ENCODE peak calls at places on chromosomes 3 and 15, in ten cellular contexts. One of them, this sample, is unnamed.

GRCh38 chr3:10187944-10188343 is 23.2 kb downstream of the IRAK2 start:
- DNase-seq in HT1080: no peak
- DNase-seq in memory B cell: no peak
- DNase-seq in GM03348: no peak
- DNase-seq in AG08396: no peak
- DNase-seq in colonic mucosa: no peak
- DNase-seq in T-helper 17 cell: no peak
- DNase-seq in endothelial cell: no peak
- DNase-seq in mesothelial cell of epicardium: no peak
- DNase-seq in fibroblast of the aortic adventitia: no peak
- DNase-seq in this sample: no peak

GRCh38 chr15:26260517-26261133 is 397.5 kb upstream of the ATP10A start:
- DNase-seq in HT1080: peak
- DNase-seq in memory B cell: peak
- DNase-seq in GM03348: peak
- DNase-seq in AG08396: peak
- DNase-seq in colonic mucosa: no peak
- DNase-seq in T-helper 17 cell: no peak
- DNase-seq in endothelial cell: peak
- DNase-seq in mesothelial cell of epicardium: peak
- DNase-seq in fibroblast of the aortic adventitia: peak
- DNase-seq in this sample: no peak

GRCh38 chr3:140164922-140165590 is 230.1 kb downstream of the CLSTN2 start:
- DNase-seq in HT1080: peak
- DNase-seq in memory B cell: no peak
- DNase-seq in GM03348: no peak
- DNase-seq in AG08396: no peak
- DNase-seq in colonic mucosa: no peak
- DNase-seq in T-helper 17 cell: no peak
- DNase-seq in endothelial cell: no peak
- DNase-seq in mesothelial cell of epicardium: no peak
- DNase-seq in fibroblast of the aortic adventitia: no peak
- DNase-seq in this sample: no peak

GRCh38 chr3:40258555-40258954 is 51.0 kb upstream of the EIF1B start:
- DNase-seq in HT1080: peak
- DNase-seq in memory B cell: no peak
- DNase-seq in GM03348: peak
- DNase-seq in AG08396: no peak
- DNase-seq in colonic mucosa: no peak
- DNase-seq in T-helper 17 cell: no peak
- DNase-seq in endothelial cell: no peak
- DNase-seq in mesothelial cell of epicardium: no peak
- DNase-seq in fibroblast of the aortic adventitia: peak
- DNase-seq in this sample: no peak

GRCh38 chr3:53022647-53023046 is 23.2 kb downstream of the SFMBT1 start:
- DNase-seq in HT1080: no peak
- DNase-seq in memory B cell: no peak
- DNase-seq in GM03348: no peak
- DNase-seq in AG08396: no peak
- DNase-seq in colonic mucosa: no peak
- DNase-seq in T-helper 17 cell: no peak
- DNase-seq in endothelial cell: no peak
- DNase-seq in mesothelial cell of epicardium: no peak
- DNase-seq in fibroblast of the aortic adventitia: no peak
- DNase-seq in this sample: no peak

GRCh38 chr3:133103706-133104105 is 65.5 kb downstream of the TMEM108 start:
- DNase-seq in HT1080: no peak
- DNase-seq in memory B cell: no peak
- DNase-seq in GM03348: no peak
- DNase-seq in AG08396: no peak
- DNase-seq in colonic mucosa: no peak
- DNase-seq in T-helper 17 cell: no peak
- DNase-seq in endothelial cell: no peak
- DNase-seq in mesothelial cell of epicardium: no peak
- DNase-seq in fibroblast of the aortic adventitia: no peak
- DNase-seq in this sample: no peak

GRCh38 chr15:90210593-90210992 is 9.5 kb downstream of the SEMA4B start:
- DNase-seq in HT1080: no peak
- DNase-seq in memory B cell: no peak
- DNase-seq in GM03348: no peak
- DNase-seq in AG08396: no peak
- DNase-seq in colonic mucosa: no peak
- DNase-seq in T-helper 17 cell: no peak
- DNase-seq in endothelial cell: no peak
- DNase-seq in mesothelial cell of epicardium: no peak
- DNase-seq in fibroblast of the aortic adventitia: no peak
- DNase-seq in this sample: no peak

GRCh38 chr3:106609666-106610301 is 741.0 kb upstream of the CBLB start:
- DNase-seq in HT1080: peak
- DNase-seq in memory B cell: peak
- DNase-seq in GM03348: peak
- DNase-seq in AG08396: peak
- DNase-seq in colonic mucosa: peak
- DNase-seq in T-helper 17 cell: peak
- DNase-seq in endothelial cell: peak
- DNase-seq in mesothelial cell of epicardium: peak
- DNase-seq in fibroblast of the aortic adventitia: peak
- DNase-seq in this sample: peak

GRCh38 chr3:188706599-188706998 is 465.2 kb upstream of the TPRG1 start:
- DNase-seq in HT1080: no peak
- DNase-seq in memory B cell: no peak
- DNase-seq in GM03348: peak
- DNase-seq in AG08396: peak
- DNase-seq in colonic mucosa: no peak
- DNase-seq in T-helper 17 cell: no peak
- DNase-seq in endothelial cell: no peak
- DNase-seq in mesothelial cell of epicardium: no peak
- DNase-seq in fibroblast of the aortic adventitia: peak
- DNase-seq in this sample: no peak

GRCh38 chr15:40766906-40767837 is 2.6 kb upstream of the C15orf62 start:
- DNase-seq in HT1080: peak
- DNase-seq in memory B cell: no peak
- DNase-seq in GM03348: no peak
- DNase-seq in AG08396: no peak
- DNase-seq in colonic mucosa: no peak
- DNase-seq in T-helper 17 cell: no peak
- DNase-seq in endothelial cell: no peak
- DNase-seq in mesothelial cell of epicardium: no peak
- DNase-seq in fibroblast of the aortic adventitia: peak
- DNase-seq in this sample: no peak

GRCh38 chr15:66961407-66961884 is 104.0 kb upstream of the SMAD3 start:
- DNase-seq in HT1080: no peak
- DNase-seq in memory B cell: no peak
- DNase-seq in GM03348: peak
- DNase-seq in AG08396: no peak
- DNase-seq in colonic mucosa: no peak
- DNase-seq in T-helper 17 cell: no peak
- DNase-seq in endothelial cell: no peak
- DNase-seq in mesothelial cell of epicardium: no peak
- DNase-seq in fibroblast of the aortic adventitia: peak
- DNase-seq in this sample: no peak

GRCh38 chr15:100627789-100628395 is 25.5 kb downstream of the ASB7 start:
- DNase-seq in HT1080: peak
- DNase-seq in memory B cell: peak
- DNase-seq in GM03348: peak
- DNase-seq in AG08396: peak
- DNase-seq in colonic mucosa: peak
- DNase-seq in T-helper 17 cell: peak
- DNase-seq in endothelial cell: peak
- DNase-seq in mesothelial cell of epicardium: peak
- DNase-seq in fibroblast of the aortic adventitia: peak
- DNase-seq in this sample: no peak

GRCh38 chr3:22089284-22089683 is 338.3 kb upstream of the ZNF385D start:
- DNase-seq in HT1080: peak
- DNase-seq in memory B cell: no peak
- DNase-seq in GM03348: peak
- DNase-seq in AG08396: no peak
- DNase-seq in colonic mucosa: no peak
- DNase-seq in T-helper 17 cell: no peak
- DNase-seq in endothelial cell: peak
- DNase-seq in mesothelial cell of epicardium: no peak
- DNase-seq in fibroblast of the aortic adventitia: peak
- DNase-seq in this sample: no peak

GRCh38 chr15:64739216-64739976 is 36.0 kb downstream of the RBPMS2 start:
- DNase-seq in HT1080: no peak
- DNase-seq in memory B cell: no peak
- DNase-seq in GM03348: no peak
- DNase-seq in AG08396: no peak
- DNase-seq in colonic mucosa: no peak
- DNase-seq in T-helper 17 cell: no peak
- DNase-seq in endothelial cell: no peak
- DNase-seq in mesothelial cell of epicardium: no peak
- DNase-seq in fibroblast of the aortic adventitia: no peak
- DNase-seq in this sample: no peak

GRCh38 chr3:122926322-122926721 is 101.2 kb downstream of the SEMA5B start:
- DNase-seq in HT1080: no peak
- DNase-seq in memory B cell: no peak
- DNase-seq in GM03348: no peak
- DNase-seq in AG08396: no peak
- DNase-seq in colonic mucosa: no peak
- DNase-seq in T-helper 17 cell: no peak
- DNase-seq in endothelial cell: no peak
- DNase-seq in mesothelial cell of epicardium: no peak
- DNase-seq in fibroblast of the aortic adventitia: no peak
- DNase-seq in this sample: no peak

GRCh38 chr15:95302206-95302605 is 1028.3 kb upstream of the NR2F2 start:
- DNase-seq in HT1080: peak
- DNase-seq in memory B cell: no peak
- DNase-seq in GM03348: no peak
- DNase-seq in AG08396: no peak
- DNase-seq in colonic mucosa: no peak
- DNase-seq in T-helper 17 cell: no peak
- DNase-seq in endothelial cell: peak
- DNase-seq in mesothelial cell of epicardium: no peak
- DNase-seq in fibroblast of the aortic adventitia: no peak
- DNase-seq in this sample: no peak

GRCh38 chr3:53218136-53218535 is 37.7 kb downstream of the TKT start:
- DNase-seq in HT1080: no peak
- DNase-seq in memory B cell: no peak
- DNase-seq in GM03348: no peak
- DNase-seq in AG08396: no peak
- DNase-seq in colonic mucosa: no peak
- DNase-seq in T-helper 17 cell: no peak
- DNase-seq in endothelial cell: no peak
- DNase-seq in mesothelial cell of epicardium: no peak
- DNase-seq in fibroblast of the aortic adventitia: no peak
- DNase-seq in this sample: no peak

GRCh38 chr3:76474632-76475031 is 565.3 kb upstream of the ROBO2 start:
- DNase-seq in HT1080: no peak
- DNase-seq in memory B cell: no peak
- DNase-seq in GM03348: no peak
- DNase-seq in AG08396: no peak
- DNase-seq in colonic mucosa: no peak
- DNase-seq in T-helper 17 cell: no peak
- DNase-seq in endothelial cell: no peak
- DNase-seq in mesothelial cell of epicardium: no peak
- DNase-seq in fibroblast of the aortic adventitia: no peak
- DNase-seq in this sample: no peak

GRCh38 chr3:53518495-53518981 is 24.1 kb downstream of the CACNA1D start:
- DNase-seq in HT1080: no peak
- DNase-seq in memory B cell: no peak
- DNase-seq in GM03348: no peak
- DNase-seq in AG08396: no peak
- DNase-seq in colonic mucosa: no peak
- DNase-seq in T-helper 17 cell: no peak
- DNase-seq in endothelial cell: no peak
- DNase-seq in mesothelial cell of epicardium: no peak
- DNase-seq in fibroblast of the aortic adventitia: peak
- DNase-seq in this sample: no peak

GRCh38 chr15:60021589-60022378 is 17.7 kb downstream of the FOXB1 start:
- DNase-seq in HT1080: peak
- DNase-seq in memory B cell: no peak
- DNase-seq in GM03348: no peak
- DNase-seq in AG08396: no peak
- DNase-seq in colonic mucosa: no peak
- DNase-seq in T-helper 17 cell: no peak
- DNase-seq in endothelial cell: no peak
- DNase-seq in mesothelial cell of epicardium: no peak
- DNase-seq in fibroblast of the aortic adventitia: no peak
- DNase-seq in this sample: no peak

GRCh38 chr15:29225534-29226224 is 43.9 kb downstream of the NSMCE3 start:
- DNase-seq in HT1080: no peak
- DNase-seq in memory B cell: no peak
- DNase-seq in GM03348: no peak
- DNase-seq in AG08396: no peak
- DNase-seq in colonic mucosa: no peak
- DNase-seq in T-helper 17 cell: no peak
- DNase-seq in endothelial cell: no peak
- DNase-seq in mesothelial cell of epicardium: no peak
- DNase-seq in fibroblast of the aortic adventitia: no peak
- DNase-seq in this sample: no peak

GRCh38 chr3:143070977-143071551 is 48.5 kb upstream of the CHST2 start:
- DNase-seq in HT1080: peak
- DNase-seq in memory B cell: no peak
- DNase-seq in GM03348: peak
- DNase-seq in AG08396: peak
- DNase-seq in colonic mucosa: peak
- DNase-seq in T-helper 17 cell: no peak
- DNase-seq in endothelial cell: no peak
- DNase-seq in mesothelial cell of epicardium: no peak
- DNase-seq in fibroblast of the aortic adventitia: peak
- DNase-seq in this sample: no peak

GRCh38 chr3:143146875-143147274 is 27.3 kb downstream of the CHST2 start:
- DNase-seq in HT1080: no peak
- DNase-seq in memory B cell: no peak
- DNase-seq in GM03348: no peak
- DNase-seq in AG08396: no peak
- DNase-seq in colonic mucosa: no peak
- DNase-seq in T-helper 17 cell: no peak
- DNase-seq in endothelial cell: no peak
- DNase-seq in mesothelial cell of epicardium: no peak
- DNase-seq in fibroblast of the aortic adventitia: no peak
- DNase-seq in this sample: no peak

GRCh38 chr3:127693336-127693843 is 20.6 kb downstream of the ABTB1 start:
- DNase-seq in HT1080: no peak
- DNase-seq in memory B cell: no peak
- DNase-seq in GM03348: no peak
- DNase-seq in AG08396: no peak
- DNase-seq in colonic mucosa: no peak
- DNase-seq in T-helper 17 cell: no peak
- DNase-seq in endothelial cell: no peak
- DNase-seq in mesothelial cell of epicardium: no peak
- DNase-seq in fibroblast of the aortic adventitia: no peak
- DNase-seq in this sample: no peak

GRCh38 chr15:68278345-68279217 is 1.0 kb downstream of the FEM1B start:
- DNase-seq in HT1080: peak
- DNase-seq in memory B cell: no peak
- DNase-seq in GM03348: no peak
- DNase-seq in AG08396: no peak
- DNase-seq in colonic mucosa: peak
- DNase-seq in T-helper 17 cell: no peak
- DNase-seq in endothelial cell: no peak
- DNase-seq in mesothelial cell of epicardium: no peak
- DNase-seq in fibroblast of the aortic adventitia: peak
- DNase-seq in this sample: no peak

GRCh38 chr3:53820084-53820483 is 26.1 kb downstream of the CHDH start:
- DNase-seq in HT1080: no peak
- DNase-seq in memory B cell: no peak
- DNase-seq in GM03348: no peak
- DNase-seq in AG08396: no peak
- DNase-seq in colonic mucosa: no peak
- DNase-seq in T-helper 17 cell: no peak
- DNase-seq in endothelial cell: no peak
- DNase-seq in mesothelial cell of epicardium: peak
- DNase-seq in fibroblast of the aortic adventitia: no peak
- DNase-seq in this sample: no peak

GRCh38 chr15:72313448-72313840 is 6.5 kb downstream of the CELF6 start:
- DNase-seq in HT1080: no peak
- DNase-seq in memory B cell: no peak
- DNase-seq in GM03348: no peak
- DNase-seq in AG08396: no peak
- DNase-seq in colonic mucosa: no peak
- DNase-seq in T-helper 17 cell: no peak
- DNase-seq in endothelial cell: no peak
- DNase-seq in mesothelial cell of epicardium: no peak
- DNase-seq in fibroblast of the aortic adventitia: no peak
- DNase-seq in this sample: no peak

GRCh38 chr3:175456496-175456895 is 597.4 kb downstream of the NAALADL2 start:
- DNase-seq in HT1080: no peak
- DNase-seq in memory B cell: no peak
- DNase-seq in GM03348: peak
- DNase-seq in AG08396: no peak
- DNase-seq in colonic mucosa: no peak
- DNase-seq in T-helper 17 cell: no peak
- DNase-seq in endothelial cell: no peak
- DNase-seq in mesothelial cell of epicardium: no peak
- DNase-seq in fibroblast of the aortic adventitia: peak
- DNase-seq in this sample: no peak

This sample was measured in T-helper 22 cell.